ENCODE peak calls at places on chromosomes 7 and 10, in nine cellular contexts. Q is colonic mucosa, Y is caudate nucleus, R is HCT116, M is mesendoderm, O is Peyer's patch, H is dorsolateral prefrontal cortex, I is stomach, X is adrenal gland. G is an unnamed sample.

GRCh38 chr10:79402625-79402946 is 42.8 kb downstream of the ZCCHC24 start:
- DNase-seq in Q (no peak), Y (no peak), R (no peak), M (no peak), O (peak; percentile 4), H (no peak), I (no peak), X (no peak), G (no peak)

GRCh38 chr7:5422324-5423271 is 1.0 kb downstream of the TNRC18 start:
- DNase-seq in Q (no peak), Y (peak; percentile 39), R (no peak), M (peak; percentile 64), O (peak; percentile 69), H (no peak), I (no peak), X (no peak), G (peak; percentile 26)

GRCh38 chr7:121428857-121429489 is 32.9 kb upstream of the FAM3C start:
- DNase-seq in Q (no peak), Y (no peak), R (no peak), M (peak; percentile 71), O (no peak), H (no peak), I (no peak), X (no peak), G (peak; percentile 72)

GRCh38 chr7:134992626-134993179 is 6.4 kb downstream of the AGBL3 start:
- DNase-seq in Q (no peak), Y (no peak), R (no peak), M (no peak), O (no peak), H (no peak), I (no peak), X (no peak), G (no peak)

GRCh38 chr10:67990093-67990492 is 85.0 kb downstream of the HERC4 start:
- DNase-seq in Q (no peak), Y (no peak), R (no peak), M (no peak), O (no peak), H (no peak), I (no peak), X (no peak), G (no peak)

GRCh38 chr10:44937201-44938005 is 22.2 kb upstream of the RASSF4 start:
- DNase-seq in Q (no peak), Y (no peak), R (no peak), M (no peak), O (no peak), H (no peak), I (no peak), X (peak; percentile 52), G (no peak)

GRCh38 chr10:80290474-80291220 is 1.2 kb upstream of the MAT1A start:
- DNase-seq in Q (no peak), Y (no peak), R (no peak), M (no peak), O (no peak), H (no peak), I (no peak), X (no peak), G (no peak)

GRCh38 chr10:62618576-62619408 is 185.7 kb upstream of the ADO start:
- DNase-seq in Q (peak; percentile 32), Y (no peak), R (no peak), M (no peak), O (no peak), H (no peak), I (no peak), X (peak; percentile 62), G (no peak)

GRCh38 chr7:37915438-37915837 is 1.2 kb downstream of the SFRP4 start:
- DNase-seq in Q (no peak), Y (no peak), R (no peak), M (no peak), O (no peak), H (no peak), I (no peak), X (no peak), G (peak; percentile 12)

GRCh38 chr10:116715839-116716377 is 26.5 kb downstream of the HSPA12A start:
- DNase-seq in Q (no peak), Y (no peak), R (no peak), M (no peak), O (no peak), H (no peak), I (no peak), X (no peak), G (peak; percentile 26)

GRCh38 chr7:43522406-43523156 is 60.3 kb upstream of the STK17A start:
- DNase-seq in Q (no peak), Y (no peak), R (no peak), M (peak; percentile 53), O (no peak), H (no peak), I (no peak), X (no peak), G (no peak)

GRCh38 chr7:114856625-114857024 is 65.3 kb upstream of the MDFIC start:
- DNase-seq in Q (no peak), Y (no peak), R (no peak), M (peak; percentile 83), O (no peak), H (no peak), I (no peak), X (no peak), G (no peak)

GRCh38 chr7:130695840-130696239 is 9.5 kb upstream of the TSGA13 start:
- DNase-seq in Q (no peak), Y (no peak), R (peak; percentile 46), M (peak; percentile 46), O (no peak), H (no peak), I (no peak), X (no peak), G (no peak)

GRCh38 chr10:68095176-68095575 is 14.1 kb upstream of the MYPN start:
- DNase-seq in Q (no peak), Y (no peak), R (no peak), M (no peak), O (no peak), H (no peak), I (no peak), X (no peak), G (no peak)

GRCh38 chr7:51633006-51633405 is 316.4 kb upstream of the COBL start:
- DNase-seq in Q (no peak), Y (no peak), R (no peak), M (no peak), O (no peak), H (no peak), I (no peak), X (no peak), G (no peak)

GRCh38 chr10:95229724-95230627 is 35.9 kb downstream of the ACSM6 start:
- DNase-seq in Q (no peak), Y (no peak), R (peak; percentile 78), M (peak; percentile 96), O (no peak), H (no peak), I (no peak), X (no peak), G (no peak)

GRCh38 chr7:157429001-157429679 is 92.3 kb downstream of the DNAJB6 start:
- DNase-seq in Q (no peak), Y (no peak), R (no peak), M (no peak), O (no peak), H (no peak), I (no peak), X (no peak), G (no peak)

GRCh38 chr7:22563115-22563514 is 63.1 kb upstream of the STEAP1B start:
- DNase-seq in Q (no peak), Y (no peak), R (no peak), M (no peak), O (no peak), H (no peak), I (no peak), X (no peak), G (no peak)

GRCh38 chr7:83921798-83922607 is 272.6 kb downstream of the SEMA3A start:
- DNase-seq in Q (no peak), Y (no peak), R (no peak), M (no peak), O (no peak), H (no peak), I (no peak), X (no peak), G (no peak)

GRCh38 chr10:48760983-48761382 is 76.3 kb downstream of the WDFY4 start:
- DNase-seq in Q (no peak), Y (no peak), R (no peak), M (no peak), O (no peak), H (no peak), I (no peak), X (no peak), G (no peak)

GRCh38 chr10:71703577-71703976 is 16.0 kb downstream of the C10orf105 start:
- DNase-seq in Q (no peak), Y (no peak), R (no peak), M (no peak), O (no peak), H (no peak), I (no peak), X (no peak), G (no peak)

DNA sequence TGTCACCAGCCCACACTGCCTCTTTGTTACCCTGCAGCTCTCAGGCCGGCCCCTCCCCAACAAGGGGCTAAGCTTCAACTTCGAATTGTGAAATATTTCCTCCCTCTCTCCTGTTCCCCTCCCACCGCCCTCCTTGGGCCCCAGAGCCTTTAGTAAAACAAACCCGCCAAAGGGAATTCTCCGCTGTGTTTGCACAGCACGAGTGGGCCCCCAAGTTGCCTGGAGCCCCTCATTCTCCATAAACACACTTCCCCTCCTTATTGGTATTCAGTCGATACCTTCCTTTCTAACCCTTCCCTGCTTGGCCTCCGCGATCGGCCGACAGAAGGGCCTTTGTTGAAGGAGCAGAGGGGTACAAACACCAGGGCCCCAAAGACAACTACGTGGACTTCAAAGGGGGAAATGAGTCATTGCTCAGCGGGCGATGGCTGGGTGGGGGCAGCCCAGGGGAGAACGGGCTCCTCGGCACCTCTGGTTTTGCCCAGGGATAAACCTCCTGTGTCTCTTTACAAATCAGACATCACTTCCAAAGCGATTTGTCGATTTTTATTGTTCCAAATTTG is 45.4 kb downstream of the SLIT1 start:
- DNase-seq in Q (no peak), Y (no peak), R (no peak), M (peak; percentile 11), O (no peak), H (no peak), I (no peak), X (no peak), G (no peak)
- H3K27ac ChIP-seq in Q (no peak overlapping the region), Y (peak overlapping the region; percentile 24), R (no peak overlapping the region), M (no peak overlapping the region), O (no peak overlapping the region), H (no peak overlapping the region), I (no peak overlapping the region), X (no peak overlapping the region), G (no peak overlapping the region)

GRCh38 chr7:29977926-29978652 is 11.5 kb downstream of the SCRN1 start:
- DNase-seq in Q (no peak), Y (no peak), R (peak; percentile 27), M (peak; percentile 90), O (no peak), H (no peak), I (no peak), X (no peak), G (no peak)
- H3K27ac ChIP-seq in Q (no peak overlapping the region), Y (peak overlapping the region; percentile 38), R (no peak overlapping the region), M (no peak overlapping the region), O (no peak overlapping the region), H (peak overlapping the region; percentile 82), I (no peak overlapping the region), X (no peak overlapping the region), G (no peak overlapping the region)

GRCh38 chr7:26483843-26484242 is 192.2 kb downstream of the SNX10 start:
- DNase-seq in Q (no peak), Y (no peak), R (no peak), M (no peak), O (no peak), H (no peak), I (no peak), X (no peak), G (no peak)
- H3K27ac ChIP-seq in Q (no peak overlapping the region), Y (no peak overlapping the region), R (no peak overlapping the region), M (no peak overlapping the region), O (no peak overlapping the region), H (no peak overlapping the region), I (no peak overlapping the region), X (no peak overlapping the region), G (no peak overlapping the region)

GRCh38 chr7:28988091-28988490 is 30.0 kb upstream of the TRIL start:
- DNase-seq in Q (no peak), Y (no peak), R (no peak), M (no peak), O (no peak), H (no peak), I (no peak), X (no peak), G (no peak)
- H3K27ac ChIP-seq in Q (no peak overlapping the region), Y (no peak overlapping the region), R (no peak overlapping the region), M (no peak overlapping the region), O (no peak overlapping the region), H (no peak overlapping the region), I (no peak overlapping the region), X (no peak overlapping the region), G (no peak overlapping the region)

G was measured in thyroid gland.